ENCODE peak calls at places on chromosomes 11 and 22, in nine cellular contexts. X is NCI-H1694 treated with DMSO at 0.1 percent for 48 hours; K is astrocyte of the spinal cord; U is stimulated activated CD4-positive, alpha-beta T cell treated with anti-CD3 and anti-CD28 coated beads, Interleukin-12 subunit alpha, Interleukin-12 subunit beta, amount 100 ng/mL, for 4 hours; F is NCI-H1436; E is iPS DF 19.7; S is substantia nigra; G is body of pancreas; B is dorsolateral prefrontal cortex. Z is an unnamed sample.

GRCh38 chr11:76788661-76789442 is 5.7 kb downstream of the TSKU start:
- DNase-seq in X (no peak), K (no peak), U (no peak), F (no peak), E (no peak), S (peak; percentile 32), G (peak; percentile 53), B (peak; percentile 53), Z (no peak)

GRCh38 chr11:35138949-35139881 is at the start of gene CD44:
- DNase-seq in X (no peak), K (peak; percentile 89), U (peak; percentile 72), F (no peak), E (no peak), S (peak; percentile 56), G (peak; percentile 75), B (no peak), Z (peak; percentile 38)

GRCh38 chr11:44301856-44302231 is 8.1 kb downstream of the ALX4 start:
- DNase-seq in X (no peak), K (no peak), U (no peak), F (no peak), E (no peak), S (no peak), G (no peak), B (no peak), Z (no peak)

GRCh38 chr22:49614966-49615965 is 212.4 kb downstream of the BRD1 start:
- DNase-seq in X (no peak), K (no peak), U (no peak), F (no peak), E (no peak), S (no peak), G (no peak), B (peak; percentile 24), Z (no peak)

GRCh38 chr11:26715133-26715532 is 6.7 kb downstream of the SLC5A12 start:
- DNase-seq in X (no peak), K (no peak), U (no peak), F (no peak), E (no peak), S (no peak), G (no peak), B (no peak), Z (no peak)

GRCh38 chr11:4983851-4984250 is 10.8 kb upstream of the OR51L1 start:
- DNase-seq in X (no peak), K (no peak), U (no peak), F (no peak), E (no peak), S (no peak), G (no peak), B (no peak), Z (peak; percentile 82)

GRCh38 chr22:24543068-24543675 is 11.8 kb downstream of the GUCD1 start:
- DNase-seq in X (no peak), K (no peak), U (no peak), F (no peak), E (no peak), S (no peak), G (no peak), B (no peak), Z (no peak)

GRCh38 chr22:40485813-40486610 is 115.6 kb downstream of the SGSM3 start:
- DNase-seq in X (no peak), K (peak; percentile 63), U (no peak), F (no peak), E (no peak), S (no peak), G (no peak), B (no peak), Z (no peak)

GRCh38 chr11:119011476-119011875 is 6.7 kb downstream of the RPS25 start:
- DNase-seq in X (no peak), K (no peak), U (no peak), F (no peak), E (no peak), S (no peak), G (no peak), B (no peak), Z (no peak)

GRCh38 chr22:31075961-31076360 is 5.2 kb upstream of the SMTN start:
- DNase-seq in X (no peak), K (no peak), U (no peak), F (no peak), E (no peak), S (no peak), G (no peak), B (no peak), Z (no peak)

GRCh38 chr22:20245577-20246367 is 22.3 kb downstream of the RTN4R start:
- DNase-seq in X (no peak), K (no peak), U (no peak), F (no peak), E (no peak), S (no peak), G (no peak), B (no peak), Z (no peak)

GRCh38 chr22:30947163-30947820 is 21.3 kb downstream of the MORC2 start:
- DNase-seq in X (no peak), K (no peak), U (no peak), F (peak; percentile 96), E (no peak), S (peak; percentile 73), G (no peak), B (peak; percentile 49), Z (no peak)

GRCh38 chr11:63609536-63609935 is 4.7 kb downstream of the PLAAT3 start:
- DNase-seq in X (no peak), K (no peak), U (no peak), F (no peak), E (no peak), S (peak; percentile 40), G (no peak), B (no peak), Z (no peak)

Z was measured in NCI-H524.